ENCODE peak calls at places on chromosomes 12 and 14, in five cellular contexts. N is CD8-positive, alpha-beta T cell; Z is Caco-2; W is AG10803; T is thoracic aorta. M is an unnamed sample.
A peak's percentile ranks its signal among the peaks of the same experiment; 100 is the strongest.

GRCh38 chr12:49223590-49224369 is 34.9 kb upstream of the TUBA1A start:
- DNase-seq in T (no peak), N (no peak), Z (no peak), W (no peak), M (no peak)

GRCh38 chr12:65121049-65121955 is at the start of gene WIF1:
- DNase-seq in W (no peak), Z (no peak), T (no peak), N (peak; percentile 12), M (peak; percentile 55)

GRCh38 chr12:39125580-39125979 is 220.2 kb upstream of the CPNE8 start:
- DNase-seq in Z (no peak), N (no peak), T (no peak), W (no peak), M (no peak)

GRCh38 chr14:79044894-79045624 is 874.9 kb downstream of the NRXN3 start:
- DNase-seq in T (no peak), Z (no peak), N (no peak), W (peak; percentile 17), M (no peak)

GRCh38 chr12:121352053-121353018 is at the start of gene ANAPC5:
- DNase-seq in T (peak; percentile 94), N (peak; percentile 86), W (peak; percentile 99), Z (peak; percentile 95), M (peak; percentile 82)

GRCh38 chr12:95349291-95349690 is 124.7 kb upstream of the METAP2 start:
- DNase-seq in W (no peak), Z (no peak), T (no peak), N (no peak), M (no peak)

GRCh38 chr14:68476212-68476964 is 316.5 kb downstream of the ZFP36L1 start:
- DNase-seq in Z (no peak), W (peak; percentile 99), T (no peak), N (no peak), M (no peak)

GRCh38 chr12:109549613-109550309 is 23.5 kb downstream of the MMAB start:
- DNase-seq in W (no peak), N (no peak), T (no peak), Z (no peak), M (no peak)

GRCh38 chr14:71354801-71355200 is 447.5 kb downstream of the PCNX1 start:
- DNase-seq in N (no peak), W (peak; percentile 9), T (no peak), Z (no peak), M (no peak)

GRCh38 chr12:7259060-7259459 is 44.8 kb upstream of the ACSM4 start:
- DNase-seq in N (no peak), T (no peak), W (no peak), Z (no peak), M (no peak)

GRCh38 chr12:6367065-6367968 is 8.0 kb downstream of the SCNN1A start:
- DNase-seq in N (peak; percentile 52), W (no peak), Z (peak; percentile 29), T (no peak), M (no peak)

GRCh38 chr14:72868500-72868899 is 25.4 kb downstream of the DPF3 start:
- DNase-seq in T (no peak), N (no peak), Z (no peak), W (no peak), M (no peak)

GRCh38 chr14:68379510-68380303 is 413.2 kb downstream of the ZFP36L1 start:
- DNase-seq in T (no peak), W (peak; percentile 70), N (peak; percentile 34), Z (no peak), M (no peak)

GRCh38 chr14:53921027-53921426 is 35.6 kb downstream of the BMP4 start:
- DNase-seq in Z (peak; percentile 61), W (no peak), T (no peak), N (no peak), M (no peak)

GRCh38 chr14:72433511-72433910 is 460.4 kb downstream of the DPF3 start:
- DNase-seq in Z (no peak), W (peak; percentile 14), T (no peak), N (no peak), M (no peak)

GRCh38 chr12:11824069-11824468 is 174.6 kb downstream of the ETV6 start:
- DNase-seq in T (no peak), N (no peak), Z (no peak), W (no peak), M (no peak)
- TF ChIP-seq CTCF in T (no peak), N (no peak), Z (no peak), W (no peak), M (no peak)

GRCh38 chr14:20306079-20306423 is 300 bp upstream of the TTC5 start:
- DNase-seq in W (no peak), T (no peak), Z (no peak), N (no peak), M (no peak)
- TF ChIP-seq CTCF in W (no peak), T (no peak), Z (no peak), N (peak; percentile 39), M (peak; percentile 10)

DNA sequence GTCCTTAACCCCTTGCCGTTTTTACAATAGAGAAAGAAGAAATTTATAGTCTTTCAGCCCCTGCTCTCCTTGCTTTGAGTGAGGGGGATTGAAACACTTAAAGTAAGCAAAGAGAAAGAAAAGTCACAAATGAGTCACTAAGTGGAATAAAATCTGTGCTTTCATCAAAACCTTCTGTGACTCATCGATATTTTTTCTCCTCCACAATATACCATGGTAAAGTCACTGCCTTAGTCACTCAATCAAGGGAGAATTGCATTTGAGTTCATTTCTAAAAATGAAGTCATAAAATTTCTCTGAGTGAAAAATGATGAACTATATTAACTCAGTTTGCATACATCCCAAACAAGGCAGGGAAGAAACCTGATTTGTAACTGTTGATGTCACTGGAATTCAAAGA is 470.3 kb downstream of the FOXG1 start:
- DNase-seq in T (no peak), N (no peak), Z (no peak), W (peak; percentile 60), M (no peak)
- TF ChIP-seq CTCF in T (no peak), N (no peak), Z (no peak), W (no peak), M (no peak)

GRCh38 chr12:55443776-55444175 is at the start of gene OR6C2:
- DNase-seq in Z (no peak), T (no peak), N (no peak), W (no peak), M (no peak)

DNA sequence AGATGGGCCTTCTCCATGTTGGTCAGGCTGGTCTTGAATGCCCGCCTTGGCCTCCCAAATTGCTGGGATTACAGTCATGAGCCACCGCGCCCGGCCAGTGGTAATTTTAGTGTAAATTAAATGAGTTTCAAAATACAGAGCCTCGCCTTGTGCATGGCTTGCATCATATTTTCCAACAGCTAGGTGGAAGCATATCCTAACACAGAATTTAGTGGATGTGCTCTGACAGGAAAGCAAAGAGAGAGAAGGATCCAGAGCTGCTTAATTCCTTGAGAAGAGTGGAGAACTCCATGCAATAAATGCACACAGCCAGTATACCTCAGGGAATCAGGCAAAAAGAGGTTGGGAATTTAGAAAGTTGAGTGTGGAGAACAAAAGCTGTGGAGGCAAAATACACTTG is 2.5 kb downstream of the OR6C2 start:
- DNase-seq in N (no peak), T (no peak), W (no peak), Z (peak; percentile 32), M (no peak)
- TF ChIP-seq CTCF in N (no peak), T (no peak), W (no peak), Z (peak; percentile 25), M (no peak)

GRCh38 chr12:69284131-69284530 is 44.8 kb downstream of the CPSF6 start:
- DNase-seq in Z (no peak), T (peak; percentile 11), W (peak; percentile 68), N (peak; percentile 23), M (peak; percentile 65)
- TF ChIP-seq CTCF in Z (no peak), T (no peak), W (peak; percentile 14), N (no peak), M (no peak)

DNA sequence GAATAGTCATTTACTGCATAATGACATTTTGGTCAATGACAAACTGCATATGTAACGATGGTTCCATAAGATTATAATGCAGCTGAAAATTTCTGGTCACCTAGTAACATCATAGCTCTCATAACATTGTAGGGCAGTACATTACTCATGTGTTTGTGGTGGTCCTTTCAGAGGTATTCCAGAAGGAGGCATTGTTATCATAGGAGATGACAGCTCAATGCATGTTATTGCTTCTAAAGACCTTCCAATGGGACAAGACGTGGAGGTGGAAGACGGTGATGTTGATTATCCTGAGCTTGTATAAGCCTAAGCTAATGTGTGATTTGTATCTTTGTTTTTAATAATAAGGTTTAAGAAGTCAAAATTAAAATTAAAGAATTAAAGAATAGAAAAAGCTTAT is 43.8 kb upstream of the TSPAN11 start:
- DNase-seq in T (no peak), W (peak; percentile 24), N (no peak), Z (no peak), M (no peak)
- TF ChIP-seq CTCF in T (no peak), W (peak; percentile 43), N (no peak), Z (no peak), M (no peak)